ENCODE peak calls at places on chromosomes 2 and 18, in seven cellular contexts. One of them, this sample, is unnamed.

GRCh38 chr18:25305584-25305983 is 46.4 kb downstream of the ZNF521 start:
- DNase-seq in H9: no peak
- DNase-seq in NCI-H1092 treated with DMSO at 0.1 percent for 48 hours: no peak
- DNase-seq in uterus: no peak
- DNase-seq in GM04503: no peak
- DNase-seq in HT1080: no peak
- DNase-seq in GM23248: peak; percentile 48
- DNase-seq in this sample: no peak

GRCh38 chr2:188512456-188512855 is 220.8 kb downstream of the GULP1 start:
- DNase-seq in GM04503: no peak
- DNase-seq in H9: no peak
- DNase-seq in uterus: no peak
- DNase-seq in NCI-H1092 treated with DMSO at 0.1 percent for 48 hours: peak; percentile 55
- DNase-seq in HT1080: peak; percentile 25
- DNase-seq in GM23248: peak; percentile 77
- DNase-seq in this sample: no peak

GRCh38 chr2:9001229-9001628 is 2.3 kb downstream of the MBOAT2 start:
- DNase-seq in GM04503: no peak
- DNase-seq in GM23248: peak; percentile 77
- DNase-seq in HT1080: peak; percentile 47
- DNase-seq in uterus: no peak
- DNase-seq in NCI-H1092 treated with DMSO at 0.1 percent for 48 hours: no peak
- DNase-seq in H9: no peak
- DNase-seq in this sample: no peak

GRCh38 chr2:37389984-37390765 is 45.7 kb downstream of the QPCT start:
- DNase-seq in uterus: peak; percentile 72
- DNase-seq in GM23248: peak; percentile 87
- DNase-seq in HT1080: peak; percentile 96
- DNase-seq in NCI-H1092 treated with DMSO at 0.1 percent for 48 hours: no peak
- DNase-seq in H9: peak; percentile 67
- DNase-seq in GM04503: peak; percentile 42
- DNase-seq in this sample: no peak

GRCh38 chr18:6729247-6730091 is at the start of gene ARHGAP28:
- DNase-seq in NCI-H1092 treated with DMSO at 0.1 percent for 48 hours: peak; percentile 88
- DNase-seq in H9: peak; percentile 89
- DNase-seq in uterus: peak; percentile 83
- DNase-seq in GM23248: peak; percentile 65
- DNase-seq in HT1080: peak; percentile 87
- DNase-seq in GM04503: no peak
- DNase-seq in this sample: peak; percentile 77

GRCh38 chr2:151637284-151637781 is 96.9 kb downstream of the NEB start:
- DNase-seq in H9: no peak
- DNase-seq in GM23248: no peak
- DNase-seq in HT1080: no peak
- DNase-seq in uterus: no peak
- DNase-seq in NCI-H1092 treated with DMSO at 0.1 percent for 48 hours: no peak
- DNase-seq in GM04503: no peak
- DNase-seq in this sample: no peak

GRCh38 chr18:25005602-25006375 is 346.2 kb downstream of the ZNF521 start:
- DNase-seq in NCI-H1092 treated with DMSO at 0.1 percent for 48 hours: no peak
- DNase-seq in uterus: no peak
- DNase-seq in HT1080: peak; percentile 38
- DNase-seq in GM04503: no peak
- DNase-seq in H9: no peak
- DNase-seq in GM23248: peak; percentile 41
- DNase-seq in this sample: no peak

GRCh38 chr2:20294231-20294630 is 56.4 kb downstream of the PUM2 start:
- DNase-seq in NCI-H1092 treated with DMSO at 0.1 percent for 48 hours: no peak
- DNase-seq in HT1080: no peak
- DNase-seq in GM23248: no peak
- DNase-seq in GM04503: no peak
- DNase-seq in uterus: no peak
- DNase-seq in H9: no peak
- DNase-seq in this sample: no peak

GRCh38 chr2:125471963-125472362 is 1184.0 kb upstream of the GYPC start:
- DNase-seq in NCI-H1092 treated with DMSO at 0.1 percent for 48 hours: no peak
- DNase-seq in GM04503: no peak
- DNase-seq in HT1080: peak; percentile 72
- DNase-seq in uterus: no peak
- DNase-seq in H9: peak; percentile 87
- DNase-seq in GM23248: peak; percentile 5
- DNase-seq in this sample: no peak